ENCODE peak calls at places on chromosomes 16 and 17, in nine cellular contexts. One of them, this sample, is unnamed.

GRCh38 chr17:19304209-19304608 is 58.3 kb downstream of the B9D1 start:
- DNase-seq in heart right ventricle: no peak
- DNase-seq in stomach: peak; percentile 53
- DNase-seq in mesendoderm: no peak
- DNase-seq in foreskin keratinocyte: no peak
- DNase-seq in HL-60: peak; percentile 63
- DNase-seq in H9: no peak
- DNase-seq in IMR-90: peak; percentile 79
- DNase-seq in upper lobe of right lung: peak; percentile 65
- DNase-seq in this sample: peak; percentile 17

GRCh38 chr16:84774810-84775209 is 45.0 kb upstream of the CRISPLD2 start:
- DNase-seq in HL-60: peak; percentile 58
- DNase-seq in H9: no peak
- DNase-seq in upper lobe of right lung: no peak
- DNase-seq in mesendoderm: no peak
- DNase-seq in foreskin keratinocyte: no peak
- DNase-seq in IMR-90: peak; percentile 98
- DNase-seq in heart right ventricle: no peak
- DNase-seq in stomach: no peak
- DNase-seq in this sample: peak; percentile 86

GRCh38 chr17:77068915-77069314 is 71.9 kb upstream of the SEC14L1 start:
- DNase-seq in foreskin keratinocyte: no peak
- DNase-seq in upper lobe of right lung: no peak
- DNase-seq in heart right ventricle: no peak
- DNase-seq in H9: no peak
- DNase-seq in mesendoderm: peak; percentile 16
- DNase-seq in HL-60: no peak
- DNase-seq in IMR-90: no peak
- DNase-seq in stomach: no peak
- DNase-seq in this sample: peak; percentile 54

GRCh38 chr17:58329808-58330543 is 1.4 kb upstream of the TSPOAP1 start:
- DNase-seq in IMR-90: no peak
- DNase-seq in mesendoderm: no peak
- DNase-seq in upper lobe of right lung: no peak
- DNase-seq in H9: no peak
- DNase-seq in stomach: no peak
- DNase-seq in HL-60: peak; percentile 81
- DNase-seq in heart right ventricle: no peak
- DNase-seq in foreskin keratinocyte: no peak
- DNase-seq in this sample: no peak

GRCh38 chr16:24062270-24062817 is 193.8 kb upstream of the CACNG3 start:
- DNase-seq in foreskin keratinocyte: no peak
- DNase-seq in HL-60: no peak
- DNase-seq in H9: peak; percentile 10
- DNase-seq in stomach: no peak
- DNase-seq in heart right ventricle: no peak
- DNase-seq in mesendoderm: no peak
- DNase-seq in IMR-90: no peak
- DNase-seq in upper lobe of right lung: no peak
- DNase-seq in this sample: no peak

GRCh38 chr16:14436410-14436955 is 193.6 kb downstream of the PARN start:
- DNase-seq in foreskin keratinocyte: no peak
- DNase-seq in stomach: no peak
- DNase-seq in upper lobe of right lung: no peak
- DNase-seq in H9: no peak
- DNase-seq in heart right ventricle: no peak
- DNase-seq in HL-60: no peak
- DNase-seq in mesendoderm: no peak
- DNase-seq in IMR-90: no peak
- DNase-seq in this sample: no peak

GRCh38 chr17:12391468-12391867 is 274.2 kb upstream of the MYOCD start:
- DNase-seq in IMR-90: no peak
- DNase-seq in H9: no peak
- DNase-seq in upper lobe of right lung: no peak
- DNase-seq in HL-60: no peak
- DNase-seq in foreskin keratinocyte: no peak
- DNase-seq in stomach: no peak
- DNase-seq in heart right ventricle: no peak
- DNase-seq in mesendoderm: no peak
- DNase-seq in this sample: no peak

GRCh38 chr17:73283841-73284282 is 22.2 kb upstream of the CPSF4L start:
- DNase-seq in heart right ventricle: no peak
- DNase-seq in foreskin keratinocyte: no peak
- DNase-seq in HL-60: no peak
- DNase-seq in stomach: no peak
- DNase-seq in upper lobe of right lung: no peak
- DNase-seq in H9: peak; percentile 95
- DNase-seq in mesendoderm: peak; percentile 85
- DNase-seq in IMR-90: no peak
- DNase-seq in this sample: no peak

GRCh38 chr17:74840989-74841666 is 18.6 kb downstream of the GRIN2C start:
- DNase-seq in stomach: no peak
- DNase-seq in IMR-90: peak; percentile 20
- DNase-seq in heart right ventricle: peak; percentile 69
- DNase-seq in H9: peak; percentile 66
- DNase-seq in foreskin keratinocyte: no peak
- DNase-seq in mesendoderm: peak; percentile 34
- DNase-seq in HL-60: peak; percentile 51
- DNase-seq in upper lobe of right lung: no peak
- DNase-seq in this sample: peak; percentile 9

GRCh38 chr17:72838068-72838467 is 254.4 kb downstream of the SLC39A11 start:
- DNase-seq in H9: no peak
- DNase-seq in upper lobe of right lung: no peak
- DNase-seq in heart right ventricle: no peak
- DNase-seq in IMR-90: no peak
- DNase-seq in HL-60: no peak
- DNase-seq in mesendoderm: no peak
- DNase-seq in stomach: no peak
- DNase-seq in foreskin keratinocyte: no peak
- DNase-seq in this sample: no peak

GRCh38 chr16:3274490-3274889 is 8.8 kb upstream of the ZNF263 start:
- DNase-seq in foreskin keratinocyte: no peak
- DNase-seq in HL-60: no peak
- DNase-seq in mesendoderm: no peak
- DNase-seq in stomach: no peak
- DNase-seq in upper lobe of right lung: no peak
- DNase-seq in IMR-90: peak; percentile 30
- DNase-seq in heart right ventricle: no peak
- DNase-seq in H9: no peak
- DNase-seq in this sample: no peak

GRCh38 chr16:1597154-1597553 is 14.7 kb downstream of the IFT140 start:
- DNase-seq in mesendoderm: no peak
- DNase-seq in heart right ventricle: no peak
- DNase-seq in foreskin keratinocyte: no peak
- DNase-seq in stomach: no peak
- DNase-seq in IMR-90: no peak
- DNase-seq in HL-60: no peak
- DNase-seq in upper lobe of right lung: no peak
- DNase-seq in H9: no peak
- DNase-seq in this sample: no peak

GRCh38 chr17:61219460-61219859 is 180.2 kb upstream of the TBX2 start:
- DNase-seq in foreskin keratinocyte: no peak
- DNase-seq in mesendoderm: no peak
- DNase-seq in IMR-90: peak; percentile 77
- DNase-seq in upper lobe of right lung: no peak
- DNase-seq in H9: no peak
- DNase-seq in HL-60: no peak
- DNase-seq in heart right ventricle: peak; percentile 16
- DNase-seq in stomach: no peak
- DNase-seq in this sample: no peak

GRCh38 chr16:49811630-49812334 is 44.1 kb downstream of the ZNF423 start:
- DNase-seq in heart right ventricle: no peak
- DNase-seq in upper lobe of right lung: no peak
- DNase-seq in stomach: no peak
- DNase-seq in HL-60: no peak
- DNase-seq in IMR-90: no peak
- DNase-seq in foreskin keratinocyte: no peak
- DNase-seq in H9: no peak
- DNase-seq in mesendoderm: peak; percentile 47
- DNase-seq in this sample: no peak
- H3K27me3 ChIP-seq in heart right ventricle: no peaks in the 10 kb centered on the region
- H3K27me3 ChIP-seq in upper lobe of right lung: no peaks in the 10 kb centered on the region
- H3K27me3 ChIP-seq in stomach: no peaks in the 10 kb centered on the region
- H3K27me3 ChIP-seq in HL-60: no peaks in the 10 kb centered on the region
- H3K27me3 ChIP-seq in IMR-90: peaks cover 9% of the 10 kb centered on the region
- H3K27me3 ChIP-seq in foreskin keratinocyte: no peaks in the 10 kb centered on the region
- H3K27me3 ChIP-seq in H9: no peaks in the 10 kb centered on the region
- H3K27me3 ChIP-seq in mesendoderm: no peaks in the 10 kb centered on the region
- H3K27me3 ChIP-seq in this sample: no peaks in the 10 kb centered on the region

GRCh38 chr17:37714897-37715296 is 30.0 kb downstream of the HNF1B start:
- DNase-seq in HL-60: no peak
- DNase-seq in heart right ventricle: no peak
- DNase-seq in IMR-90: peak; percentile 20
- DNase-seq in upper lobe of right lung: no peak
- DNase-seq in H9: no peak
- DNase-seq in stomach: no peak
- DNase-seq in foreskin keratinocyte: no peak
- DNase-seq in mesendoderm: no peak
- DNase-seq in this sample: peak; percentile 66

GRCh38 chr17:37720989-37721388 is 23.9 kb downstream of the HNF1B start:
- DNase-seq in foreskin keratinocyte: no peak
- DNase-seq in HL-60: no peak
- DNase-seq in stomach: no peak
- DNase-seq in heart right ventricle: no peak
- DNase-seq in mesendoderm: no peak
- DNase-seq in IMR-90: no peak
- DNase-seq in upper lobe of right lung: no peak
- DNase-seq in H9: no peak
- DNase-seq in this sample: no peak

GRCh38 chr17:37717627-37718382 is 27.1 kb downstream of the HNF1B start:
- DNase-seq in stomach: no peak
- DNase-seq in IMR-90: no peak
- DNase-seq in upper lobe of right lung: peak; percentile 75
- DNase-seq in HL-60: no peak
- DNase-seq in heart right ventricle: no peak
- DNase-seq in foreskin keratinocyte: no peak
- DNase-seq in H9: no peak
- DNase-seq in mesendoderm: no peak
- DNase-seq in this sample: no peak

GRCh38 chr17:37719866-37720265 is 25.0 kb downstream of the HNF1B start:
- DNase-seq in IMR-90: no peak
- DNase-seq in foreskin keratinocyte: no peak
- DNase-seq in HL-60: no peak
- DNase-seq in mesendoderm: no peak
- DNase-seq in heart right ventricle: no peak
- DNase-seq in stomach: no peak
- DNase-seq in H9: no peak
- DNase-seq in upper lobe of right lung: no peak
- DNase-seq in this sample: no peak

GRCh38 chr17:37718383-37719048 is 26.3 kb downstream of the HNF1B start:
- DNase-seq in IMR-90: no peak
- DNase-seq in foreskin keratinocyte: no peak
- DNase-seq in upper lobe of right lung: no peak
- DNase-seq in HL-60: no peak
- DNase-seq in heart right ventricle: no peak
- DNase-seq in mesendoderm: no peak
- DNase-seq in stomach: no peak
- DNase-seq in H9: no peak
- DNase-seq in this sample: no peak
- H3K27me3 ChIP-seq in IMR-90: peaks cover 14% of the 10 kb centered on the region
- H3K27me3 ChIP-seq in foreskin keratinocyte: peaks cover 47% of the 10 kb centered on the region
- H3K27me3 ChIP-seq in upper lobe of right lung: peaks cover 5% of the 10 kb centered on the region
- H3K27me3 ChIP-seq in HL-60: peaks cover 4% of the 10 kb centered on the region
- H3K27me3 ChIP-seq in heart right ventricle: peaks cover 4% of the 10 kb centered on the region
- H3K27me3 ChIP-seq in mesendoderm: no peaks in the 10 kb centered on the region
- H3K27me3 ChIP-seq in stomach: no peaks in the 10 kb centered on the region
- H3K27me3 ChIP-seq in H9: no peaks in the 10 kb centered on the region
- H3K27me3 ChIP-seq in this sample: peaks cover under 1% of the 10 kb centered on the region

GRCh38 chr17:48995332-48995870 is 1.8 kb upstream of the IGF2BP1 start:
- DNase-seq in IMR-90: no peak
- DNase-seq in heart right ventricle: no peak
- DNase-seq in mesendoderm: peak; percentile 93
- DNase-seq in H9: peak; percentile 85
- DNase-seq in upper lobe of right lung: no peak
- DNase-seq in stomach: no peak
- DNase-seq in HL-60: no peak
- DNase-seq in foreskin keratinocyte: no peak
- DNase-seq in this sample: no peak

GRCh38 chr17:48992433-48992832 is 4.8 kb upstream of the IGF2BP1 start:
- DNase-seq in stomach: no peak
- DNase-seq in heart right ventricle: no peak
- DNase-seq in H9: no peak
- DNase-seq in IMR-90: no peak
- DNase-seq in HL-60: no peak
- DNase-seq in foreskin keratinocyte: no peak
- DNase-seq in upper lobe of right lung: no peak
- DNase-seq in mesendoderm: no peak
- DNase-seq in this sample: no peak

GRCh38 chr17:48994548-48995331 is 2.4 kb upstream of the IGF2BP1 start:
- DNase-seq in heart right ventricle: no peak
- DNase-seq in foreskin keratinocyte: no peak
- DNase-seq in upper lobe of right lung: no peak
- DNase-seq in HL-60: no peak
- DNase-seq in IMR-90: no peak
- DNase-seq in stomach: no peak
- DNase-seq in H9: no peak
- DNase-seq in mesendoderm: no peak
- DNase-seq in this sample: no peak

GRCh38 chr17:48990882-48991357 is 6.3 kb upstream of the IGF2BP1 start:
- DNase-seq in HL-60: no peak
- DNase-seq in heart right ventricle: no peak
- DNase-seq in foreskin keratinocyte: no peak
- DNase-seq in H9: peak; percentile 41
- DNase-seq in upper lobe of right lung: no peak
- DNase-seq in mesendoderm: no peak
- DNase-seq in IMR-90: no peak
- DNase-seq in stomach: no peak
- DNase-seq in this sample: no peak

DNA sequence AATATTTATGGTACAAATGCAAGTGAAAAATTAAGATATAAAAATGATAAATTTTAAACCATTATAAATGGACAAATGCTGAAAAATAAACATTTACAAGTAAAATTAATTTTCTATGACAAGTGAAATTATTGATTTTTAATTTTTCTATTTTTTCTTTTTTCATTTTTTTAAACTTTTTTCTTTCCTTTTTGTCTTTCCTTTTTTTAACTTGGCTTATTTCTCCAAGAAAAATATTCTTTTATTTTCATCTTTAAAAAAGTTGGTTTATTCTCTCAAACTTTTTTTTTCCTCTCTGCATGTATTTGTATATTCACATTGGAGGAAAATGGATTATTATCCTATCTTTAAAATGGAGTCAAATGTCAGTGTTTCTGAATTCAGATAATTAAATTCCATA is 3.9 kb upstream of the IGF2BP1 start:
- DNase-seq in IMR-90: no peak
- DNase-seq in H9: no peak
- DNase-seq in upper lobe of right lung: no peak
- DNase-seq in mesendoderm: no peak
- DNase-seq in heart right ventricle: no peak
- DNase-seq in stomach: no peak
- DNase-seq in HL-60: no peak
- DNase-seq in foreskin keratinocyte: no peak
- DNase-seq in this sample: no peak
- H3K27me3 ChIP-seq in IMR-90: peaks cover 35% of the 10 kb centered on the region
- H3K27me3 ChIP-seq in H9: no peaks in the 10 kb centered on the region
- H3K27me3 ChIP-seq in upper lobe of right lung: peaks cover 99% of the 10 kb centered on the region
- H3K27me3 ChIP-seq in mesendoderm: no peaks in the 10 kb centered on the region
- H3K27me3 ChIP-seq in heart right ventricle: peaks cover 100% of the 10 kb centered on the region
- H3K27me3 ChIP-seq in stomach: peaks cover 43% of the 10 kb centered on the region
- H3K27me3 ChIP-seq in HL-60: peaks cover 32% of the 10 kb centered on the region
- H3K27me3 ChIP-seq in foreskin keratinocyte: peaks cover 95% of the 10 kb centered on the region
- H3K27me3 ChIP-seq in this sample: peaks cover 45% of the 10 kb centered on the region

GRCh38 chr16:57798267-57798810 is 4.0 kb downstream of the KIFC3 start:
- DNase-seq in H9: no peak
- DNase-seq in mesendoderm: no peak
- DNase-seq in stomach: no peak
- DNase-seq in IMR-90: no peak
- DNase-seq in HL-60: no peak
- DNase-seq in upper lobe of right lung: no peak
- DNase-seq in foreskin keratinocyte: no peak
- DNase-seq in heart right ventricle: no peak
- DNase-seq in this sample: no peak
- H3K27me3 ChIP-seq in H9: no peaks in the 10 kb centered on the region
- H3K27me3 ChIP-seq in mesendoderm: no peaks in the 10 kb centered on the region
- H3K27me3 ChIP-seq in stomach: no peaks in the 10 kb centered on the region
- H3K27me3 ChIP-seq in IMR-90: no peaks in the 10 kb centered on the region
- H3K27me3 ChIP-seq in HL-60: peaks cover 10% of the 10 kb centered on the region
- H3K27me3 ChIP-seq in upper lobe of right lung: no peaks in the 10 kb centered on the region
- H3K27me3 ChIP-seq in foreskin keratinocyte: no peaks in the 10 kb centered on the region
- H3K27me3 ChIP-seq in heart right ventricle: no peaks in the 10 kb centered on the region
- H3K27me3 ChIP-seq in this sample: no peaks in the 10 kb centered on the region